ENCODE peak calls at places on chromosome 19, in nine cellular contexts. L is testis, V is GM06990, W is colonic mucosa, T is adrenal gland, N is GM12878, U is K562, S is HCT116, R is Peyer's patch. F is an unnamed sample.

GRCh38 chr19:31825134-31826094 is 476.2 kb upstream of the TSHZ3 start:
- DNase-seq in L (no peak), V (no peak), W (no peak), T (no peak), N (no peak), U (no peak), S (no peak), R (no peak), F (no peak)

GRCh38 chr19:797528-798414 is 519 bp downstream of the PTBP1 start:
- DNase-seq in L (peak), V (peak), W (peak), T (peak), N (peak), U (peak), S (peak), R (peak), F (peak)

GRCh38 chr19:44943801-44944249 is 1.8 kb downstream of the APOC4 start:
- DNase-seq in L (peak), V (peak), W (peak), T (peak), N (no peak), U (peak), S (no peak), R (peak), F (no peak)

GRCh38 chr19:54063350-54064078 is at the start of gene VSTM1:
- DNase-seq in L (no peak), V (no peak), W (no peak), T (no peak), N (no peak), U (peak), S (no peak), R (no peak), F (no peak)

GRCh38 chr19:51807111-51807701 is 12.2 kb downstream of the FPR3 start:
- DNase-seq in L (peak), V (no peak), W (no peak), T (peak), N (no peak), U (peak), S (no peak), R (no peak), F (peak)

GRCh38 chr19:50266896-50267295 is 62.3 kb downstream of the KCNC3 start:
- DNase-seq in L (peak), V (peak), W (peak), T (no peak), N (no peak), U (peak), S (peak), R (peak), F (no peak)

GRCh38 chr19:14385492-14385891 is 4.2 kb downstream of the ADGRE5 start:
- DNase-seq in L (no peak), V (peak), W (no peak), T (no peak), N (no peak), U (peak), S (no peak), R (no peak), F (no peak)

GRCh38 chr19:37370880-37371661 is at the start of gene ZNF527:
- DNase-seq in L (peak), V (peak), W (peak), T (peak), N (peak), U (peak), S (peak), R (peak), F (peak)

DNA sequence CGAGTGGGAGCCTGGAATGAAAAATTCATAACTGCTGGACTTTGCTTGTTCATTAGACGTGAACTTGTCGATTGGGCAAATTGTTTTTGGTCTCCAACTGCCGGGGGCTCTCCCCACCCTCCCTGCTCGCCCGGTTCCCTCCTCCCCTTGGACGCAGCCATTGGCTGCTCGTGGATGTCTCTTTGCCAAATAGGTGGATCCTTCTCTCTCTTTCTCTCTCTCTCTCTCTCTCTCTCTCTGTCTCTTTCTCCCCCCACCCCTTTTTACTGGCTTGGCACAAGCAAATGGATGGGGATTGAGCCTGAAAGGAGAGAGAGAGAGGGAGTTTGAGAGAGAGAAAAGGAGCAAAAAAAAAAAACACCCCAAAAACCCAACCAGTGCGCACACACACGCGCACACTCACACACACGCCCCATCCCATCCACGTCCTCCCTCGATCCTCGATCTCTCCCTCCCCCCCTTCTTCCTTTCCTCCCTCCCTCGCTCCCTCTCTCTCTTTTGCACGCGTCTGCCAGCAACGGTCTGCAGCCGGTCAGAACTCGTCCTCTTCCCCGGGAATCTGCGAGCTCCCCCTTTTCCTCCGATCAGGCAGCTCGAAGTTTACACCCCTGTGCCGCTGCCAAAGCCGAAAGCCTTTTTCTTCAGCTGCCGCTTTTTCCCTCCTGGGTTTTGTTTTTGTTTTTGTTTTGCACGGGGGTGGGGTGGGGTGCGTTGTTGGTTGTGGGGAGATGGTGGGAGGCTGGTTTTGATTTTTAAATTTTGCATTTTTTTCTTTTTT is 27.8 kb downstream of the NFIX start:
- DNase-seq in L (peak), V (peak), W (peak), T (peak), N (no peak), U (peak), S (no peak), R (peak), F (peak)
- TF ChIP-seq CTCF in L (no peak), V (no peak), W (no peak), T (no peak), N (no peak), U (no peak), S (no peak), R (no peak), F (no peak)

DNA sequence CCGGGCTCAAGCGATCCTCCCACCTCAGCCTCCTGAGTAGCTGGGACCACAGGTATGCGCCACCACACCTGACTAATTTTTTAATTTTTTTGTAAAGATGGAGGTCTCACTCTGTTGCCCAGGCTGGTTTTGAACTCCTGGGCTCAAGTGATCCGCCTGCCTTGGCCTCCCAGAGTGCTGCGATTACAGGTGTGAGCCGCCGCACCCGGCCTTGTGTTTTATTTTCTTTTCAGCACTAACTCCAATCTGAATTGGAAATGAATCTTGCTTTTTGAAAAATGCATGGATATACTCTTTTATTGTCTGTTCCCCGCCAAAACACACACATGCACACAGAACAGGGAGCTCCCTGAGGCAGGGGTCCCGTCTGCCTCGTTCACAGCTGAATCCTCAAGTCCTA is 1.3 kb upstream of the ISOC2 start:
- DNase-seq in L (no peak), V (no peak), W (no peak), T (no peak), N (no peak), U (no peak), S (no peak), R (no peak), F (no peak)
- H3K4me3 ChIP-seq in L (no peak), V (no peak), W (no peak), T (peak), N (no peak), U (no peak), S (peak), R (no peak), F (no peak)

GRCh38 chr19:43504426-43505185 is at the start of gene PHLDB3:
- DNase-seq in L (peak), V (no peak), W (peak), T (peak), N (no peak), U (peak), S (no peak), R (peak), F (no peak)
- TF ChIP-seq CTCF in L (no peak), V (no peak), W (no peak), T (no peak), N (no peak), U (no peak), S (no peak), R (no peak), F (no peak)

DNA sequence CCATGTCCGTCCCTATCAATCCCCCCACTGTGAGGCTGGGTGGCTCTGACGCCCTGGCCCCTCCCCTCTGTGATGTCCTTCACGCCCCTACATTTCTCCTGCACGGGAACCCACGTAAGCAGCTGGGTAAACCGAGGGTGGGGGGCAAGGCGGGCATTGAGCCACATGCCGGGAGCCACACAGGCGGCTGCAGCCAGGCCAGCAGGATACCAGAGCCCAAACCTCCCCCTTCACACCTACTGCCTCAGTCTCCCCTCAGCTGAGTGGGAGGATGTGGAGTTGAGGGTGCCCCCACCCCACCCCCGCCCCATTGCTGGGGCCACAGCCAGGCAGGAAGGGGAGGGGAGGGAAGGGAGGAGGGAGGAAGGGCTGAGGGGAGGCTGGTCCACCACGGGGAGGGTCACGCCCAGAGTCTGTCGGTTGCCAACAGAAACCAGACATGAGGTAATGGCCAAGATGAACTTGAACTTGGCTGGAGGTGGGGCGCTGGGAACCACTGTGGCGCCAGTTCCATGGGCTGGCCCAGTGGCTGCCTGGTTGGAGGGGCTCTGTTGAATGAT is 20.9 kb downstream of the SMIM24 start:
- DNase-seq in L (peak), V (no peak), W (peak), T (peak), N (no peak), U (peak), S (no peak), R (peak), F (peak)
- H3K4me3 ChIP-seq in L (no peak), V (no peak), W (no peak), T (no peak), N (no peak), U (no peak), S (no peak), R (no peak), F (no peak)

GRCh38 chr19:7328647-7329046 is 20.1 kb upstream of the ARHGEF18 start:
- DNase-seq in L (no peak), V (no peak), W (no peak), T (no peak), N (no peak), U (no peak), S (no peak), R (no peak), F (no peak)

GRCh38 chr19:7331446-7331845 is 17.3 kb upstream of the ARHGEF18 start:
- DNase-seq in L (no peak), V (no peak), W (no peak), T (no peak), N (no peak), U (no peak), S (no peak), R (no peak), F (no peak)

GRCh38 chr19:7327802-7328201 is 20.9 kb upstream of the ARHGEF18 start:
- DNase-seq in L (no peak), V (no peak), W (no peak), T (no peak), N (no peak), U (no peak), S (no peak), R (no peak), F (no peak)

DNA sequence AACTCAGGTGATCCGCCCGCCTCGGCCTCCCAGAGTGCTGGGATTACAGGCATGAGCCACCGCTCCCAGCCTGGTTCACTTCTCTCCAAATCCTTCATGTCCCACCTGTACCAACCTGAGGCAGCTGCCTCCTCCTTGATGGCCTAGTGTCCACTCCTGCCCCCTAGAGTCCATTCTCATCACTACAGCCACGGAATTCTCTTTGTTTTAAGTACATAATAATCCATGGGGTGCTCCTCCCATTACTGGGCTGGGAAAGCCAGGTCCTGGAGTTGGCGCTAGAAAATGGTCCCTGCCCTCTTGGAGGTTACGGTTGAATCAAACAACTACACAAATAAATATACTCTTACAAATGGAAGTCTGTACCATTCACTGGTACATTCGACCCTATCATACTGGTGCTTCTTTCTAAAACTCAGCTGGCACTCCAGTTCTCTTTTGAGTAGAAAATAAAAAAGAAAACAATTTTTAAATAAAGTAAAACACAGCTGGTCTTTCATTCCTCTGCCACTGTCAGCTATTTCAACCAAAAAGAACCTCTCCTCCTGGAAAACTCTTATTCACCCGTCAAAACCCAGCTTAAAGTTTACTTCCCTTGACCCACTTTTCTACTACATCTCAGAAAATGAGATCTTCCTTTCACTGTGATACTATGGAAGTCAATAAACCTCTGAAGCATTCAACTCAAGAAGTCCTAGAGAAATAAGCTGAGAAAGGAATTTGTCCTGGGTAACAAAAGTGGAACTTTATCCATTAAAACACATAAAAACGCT is 22.4 kb upstream of the ARHGEF18 start:
- DNase-seq in L (peak), V (no peak), W (peak), T (peak), N (no peak), U (peak), S (peak), R (peak), F (peak)
- TF ChIP-seq CTCF in L (no peak), V (peak), W (peak), T (no peak), N (peak), U (peak), S (peak), R (peak), F (peak)

DNA sequence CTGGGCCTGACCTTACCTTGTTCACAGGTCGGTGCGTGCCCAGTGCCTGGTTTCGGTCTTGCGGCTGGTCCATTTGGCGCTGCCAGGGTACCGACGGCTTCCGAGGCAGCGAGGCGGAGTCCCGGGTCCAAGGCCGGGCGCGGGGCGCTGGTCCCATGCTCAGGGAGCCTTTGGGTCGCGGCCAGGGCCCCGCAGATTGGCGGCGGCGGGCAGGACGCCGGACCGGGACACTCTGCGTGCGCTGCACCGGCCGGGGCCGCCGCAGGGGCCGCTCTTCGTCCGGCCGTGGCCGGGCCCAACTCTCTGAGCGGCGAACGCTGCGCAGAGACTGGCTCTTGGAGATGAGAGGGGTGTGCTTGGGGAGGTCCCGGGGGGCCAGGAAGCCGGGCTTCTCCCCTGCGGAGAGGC is 3.3 kb upstream of the WIZ start:
- DNase-seq in L (no peak), V (no peak), W (no peak), T (peak), N (no peak), U (no peak), S (no peak), R (no peak), F (peak)
- H3K4me3 ChIP-seq in L (peak), V (no peak), W (peak), T (peak), N (no peak), U (peak), S (no peak), R (peak), F (peak)

GRCh38 chr19:12596485-12596884 is 14.1 kb downstream of the ZNF490 start:
- DNase-seq in L (no peak), V (no peak), W (no peak), T (no peak), N (no peak), U (no peak), S (no peak), R (peak), F (no peak)
- TF ChIP-seq CTCF in L (no peak), V (no peak), W (no peak), T (no peak), N (no peak), U (no peak), S (no peak), R (no peak), F (no peak)

F was measured in cardiac fibroblast.